ENCODE peak calls at places on chromosomes 13 and 19, in eight cellular contexts. M is fibroblast of lung; R is cardiac fibroblast; T is AG04449; V is fibroblast of pulmonary artery; P is CD8-positive, alpha-beta memory T cell; S is NB4; O is thoracic aorta. D is an unnamed sample.
A peak's percentile ranks its signal among the peaks of the same experiment; 100 is the strongest.

GRCh38 chr13:51000576-51001260 is 91.1 kb downstream of the RNASEH2B start:
- DNase-seq in M (peak; percentile 80), R (peak; percentile 65), T (no peak), V (peak; percentile 59), P (no peak), S (no peak), O (no peak), D (peak; percentile 59)

GRCh38 chr13:110726726-110727125 is 13.2 kb downstream of the ING1 start:
- DNase-seq in M (no peak), R (no peak), T (no peak), V (no peak), P (peak; percentile 49), S (peak; percentile 92), O (no peak), D (no peak)

GRCh38 chr19:3396881-3397265 is 30.5 kb downstream of the NFIC start:
- DNase-seq in M (no peak), R (no peak), T (no peak), V (no peak), P (no peak), S (no peak), O (no peak), D (no peak)

GRCh38 chr13:91017031-91017668 is 330.3 kb upstream of the MIR17HG start:
- DNase-seq in M (peak; percentile 27), R (peak; percentile 46), T (no peak), V (peak; percentile 45), P (no peak), S (peak; percentile 65), O (no peak), D (no peak)

GRCh38 chr19:49409441-49410029 is 13.7 kb downstream of the PTH2 start:
- DNase-seq in M (no peak), R (no peak), T (no peak), V (no peak), P (no peak), S (peak; percentile 75), O (no peak), D (no peak)

GRCh38 chr13:24626449-24626848 is 53.8 kb upstream of the ATP12A start:
- DNase-seq in M (no peak), R (no peak), T (no peak), V (no peak), P (peak; percentile 17), S (no peak), O (no peak), D (no peak)

GRCh38 chr13:39410089-39410901 is 192.7 kb downstream of the LHFPL6 start:
- DNase-seq in M (peak; percentile 77), R (peak; percentile 92), T (peak; percentile 42), V (peak; percentile 93), P (no peak), S (peak; percentile 79), O (no peak), D (no peak)

GRCh38 chr19:6572217-6572616 is 18.7 kb downstream of the CD70 start:
- DNase-seq in M (no peak), R (no peak), T (no peak), V (no peak), P (no peak), S (peak; percentile 96), O (no peak), D (no peak)

GRCh38 chr19:15452111-15453047 is 2.6 kb upstream of the WIZ start:
- DNase-seq in M (peak; percentile 68), R (peak; percentile 88), T (no peak), V (peak; percentile 86), P (no peak), S (peak; percentile 45), O (peak; percentile 49), D (peak; percentile 40)

GRCh38 chr19:41144403-41144802 is 30.2 kb downstream of the CYP2F1 start:
- DNase-seq in M (peak; percentile 60), R (peak; percentile 90), T (peak; percentile 19), V (peak; percentile 91), P (peak; percentile 84), S (peak; percentile 76), O (peak; percentile 65), D (peak; percentile 48)

GRCh38 chr19:33062902-33063301 is 1.8 kb downstream of the RHPN2 start:
- DNase-seq in M (no peak), R (no peak), T (no peak), V (no peak), P (no peak), S (no peak), O (no peak), D (no peak)
- H3K4me3 ChIP-seq in M (no peak overlapping the region), R (no peak overlapping the region), T (no peak overlapping the region), V (no peak overlapping the region), P (no peak overlapping the region), S (no peak overlapping the region), O (no peak overlapping the region), D (peak overlapping the region; percentile 38)

DNA sequence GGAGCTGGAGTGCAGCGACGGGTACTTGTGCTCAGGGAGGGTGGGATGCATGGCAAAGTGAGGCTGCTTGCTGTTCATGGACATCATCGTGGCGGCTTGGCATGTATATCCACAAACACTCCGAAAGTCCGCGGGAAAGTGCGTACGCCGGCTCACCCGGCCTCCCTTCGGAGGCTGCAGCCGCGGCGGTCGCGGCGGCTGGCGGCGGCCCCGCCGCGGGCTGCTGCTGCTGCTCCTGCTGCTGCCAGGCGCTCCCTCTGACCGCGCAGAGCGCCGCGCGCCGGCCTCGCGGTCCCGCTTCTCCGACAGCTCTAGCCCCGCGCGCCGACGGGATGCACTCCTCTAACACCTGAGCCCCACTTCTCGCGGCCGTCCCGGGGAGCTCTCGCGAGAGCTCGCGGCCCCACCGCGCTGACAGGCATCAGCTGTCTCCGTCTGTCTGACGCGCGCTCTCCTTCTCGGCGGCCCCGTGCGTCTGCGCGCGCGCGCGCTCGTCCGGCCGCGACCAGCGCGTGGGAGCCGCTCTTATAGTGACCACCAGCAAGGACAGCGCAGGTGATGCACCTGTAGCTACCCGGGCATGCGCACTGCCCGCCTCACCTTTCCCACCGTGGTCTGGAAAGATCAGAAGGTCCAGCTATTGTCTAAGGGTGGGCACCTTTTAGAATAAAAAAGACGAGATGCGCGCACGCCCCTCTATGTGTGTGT is at the start of gene POU4F1:
- DNase-seq in M (peak; percentile 11), R (no peak), T (no peak), V (peak; percentile 29), P (peak; percentile 38), S (peak; percentile 81), O (no peak), D (peak; percentile 7)
- H3K4me3 ChIP-seq in M (no peak within 1 kb of the TSS), R (peak within 1 kb of the TSS; percentile 21), T (peak within 1 kb of the TSS; percentile 23), V (peak within 1 kb of the TSS; percentile 17), P (peak within 1 kb of the TSS; percentile 41), S (peak within 1 kb of the TSS; percentile 52), O (peak within 1 kb of the TSS; percentile 65), D (peak within 1 kb of the TSS; percentile 46)

GRCh38 chr13:48646791-48647190 is 6.9 kb upstream of the CYSLTR2 start:
- DNase-seq in M (no peak), R (no peak), T (no peak), V (no peak), P (no peak), S (no peak), O (no peak), D (no peak)

GRCh38 chr13:48647625-48648024 is 6.1 kb upstream of the CYSLTR2 start:
- DNase-seq in M (no peak), R (no peak), T (no peak), V (no peak), P (no peak), S (no peak), O (no peak), D (no peak)

GRCh38 chr13:48644951-48645350 is 8.8 kb upstream of the CYSLTR2 start:
- DNase-seq in M (no peak), R (no peak), T (no peak), V (no peak), P (no peak), S (no peak), O (no peak), D (no peak)

GRCh38 chr13:48645845-48646244 is 7.9 kb upstream of the CYSLTR2 start:
- DNase-seq in M (no peak), R (no peak), T (no peak), V (no peak), P (no peak), S (no peak), O (no peak), D (no peak)

GRCh38 chr13:48648446-48648845 is 5.3 kb upstream of the CYSLTR2 start:
- DNase-seq in M (no peak), R (no peak), T (no peak), V (no peak), P (no peak), S (no peak), O (no peak), D (no peak)
- H3K4me3 ChIP-seq in M (no peak overlapping the region), R (no peak overlapping the region), T (no peak overlapping the region), V (no peak overlapping the region), P (no peak overlapping the region), S (no peak overlapping the region), O (no peak overlapping the region), D (no peak overlapping the region)

DNA sequence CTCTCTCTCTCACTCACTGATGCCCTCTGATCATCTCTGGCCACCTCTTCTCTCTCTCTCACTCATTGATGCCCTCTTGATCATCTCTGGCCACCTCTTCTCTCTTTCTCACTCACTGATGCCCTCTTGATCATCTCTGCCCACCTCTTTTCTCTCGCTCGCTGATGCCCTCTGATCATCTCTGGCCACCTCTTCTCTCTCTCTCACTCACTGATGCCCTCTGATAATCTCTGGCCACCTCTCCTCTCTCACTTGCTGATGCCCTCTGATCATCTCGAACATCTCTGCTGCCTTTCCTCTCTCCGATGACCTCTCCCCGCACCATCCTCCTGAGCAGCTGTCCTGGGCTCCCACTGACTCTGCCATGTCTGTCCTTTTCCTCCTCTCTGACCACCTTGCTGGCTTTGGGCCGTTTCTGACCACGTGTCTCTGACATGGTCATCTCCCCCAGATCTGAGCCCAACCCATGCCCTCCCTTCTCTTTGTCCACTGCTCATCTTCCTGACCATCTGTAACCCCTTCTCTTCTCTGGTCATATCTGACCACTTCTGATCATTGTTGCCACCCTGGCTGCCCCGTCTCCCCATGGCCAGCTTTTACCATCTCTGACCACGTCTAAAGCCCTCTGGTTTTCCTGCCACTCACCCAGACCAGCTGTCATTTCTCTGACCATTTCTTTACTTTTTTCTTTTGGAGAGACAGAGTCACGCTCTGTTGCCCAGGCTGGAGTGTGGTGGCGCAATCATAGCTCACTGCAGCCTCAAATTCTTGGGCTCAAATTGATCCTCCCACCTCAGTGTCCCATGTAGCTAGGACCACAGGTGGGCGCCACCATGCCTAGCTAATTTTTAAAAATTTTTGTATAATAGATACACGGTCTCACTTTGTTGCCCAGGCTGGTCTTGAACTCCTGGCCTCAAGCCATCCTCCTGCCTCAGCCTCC is 2.4 kb downstream of the LRFN3 start:
- DNase-seq in M (no peak), R (no peak), T (no peak), V (no peak), P (no peak), S (no peak), O (no peak), D (no peak)
- H3K4me3 ChIP-seq in M (peak overlapping the region; percentile 65), R (peak overlapping the region; percentile 65), T (peak overlapping the region; percentile 61), V (peak overlapping the region; percentile 78), P (peak overlapping the region; percentile 71), S (no peak overlapping the region), O (peak overlapping the region; percentile 95), D (peak overlapping the region; percentile 60)

D was measured in keratinocyte.